ENCODE peak calls at places on chromosomes 7 and 10, in six cellular contexts. D is IMR-90, J is neuronal stem cell, G is H9, A is mesenchymal stem cell, U is H1. S is an unnamed sample.
A peak's percentile ranks its signal among the peaks of the same experiment; 100 is the strongest.

GRCh38 chr10:67079126-67079525 is 153.3 kb downstream of the LRRTM3 start:
- DNase-seq in A (no peak), J (no peak), D (no peak), U (no peak), G (no peak), S (no peak)

GRCh38 chr7:139899328-139900020 is 70.4 kb downstream of the TBXAS1 start:
- DNase-seq in D (no peak), A (no peak), J (no peak), G (no peak), U (no peak), S (no peak)

GRCh38 chr7:55083206-55083605 is 64.4 kb downstream of the EGFR start:
- DNase-seq in D (peak; percentile 70), U (no peak), G (no peak), A (peak; percentile 83), J (no peak), S (no peak)

GRCh38 chr7:41134242-41134872 is 568.5 kb downstream of the INHBA start:
- DNase-seq in G (no peak), J (no peak), D (peak; percentile 55), A (peak; percentile 70), U (no peak), S (peak; percentile 58)

GRCh38 chr10:32961892-32962369 is 3.9 kb upstream of the ITGB1 start:
- DNase-seq in D (peak; percentile 93), G (no peak), A (peak; percentile 89), U (no peak), J (no peak), S (peak; percentile 91)

GRCh38 chr10:60714242-60714641 is 64.0 kb upstream of the CDK1 start:
- DNase-seq in G (no peak), U (no peak), J (no peak), D (no peak), A (no peak), S (no peak)

GRCh38 chr10:46253076-46254006 is 33.5 kb upstream of the ANTXRL start:
- DNase-seq in G (no peak), U (no peak), A (no peak), D (no peak), J (no peak), S (no peak)

GRCh38 chr7:37916017-37916672 is 472 bp downstream of the SFRP4 start:
- DNase-seq in A (no peak), G (peak; percentile 64), U (no peak), D (no peak), J (peak; percentile 2), S (no peak)

GRCh38 chr7:126605553-126605952 is 647.2 kb downstream of the GRM8 start:
- DNase-seq in D (no peak), A (no peak), G (no peak), U (no peak), J (no peak), S (no peak)

GRCh38 chr7:73831656-73832579 is 1.1 kb downstream of the CLDN4 start:
- DNase-seq in J (no peak), A (no peak), G (peak; percentile 95), U (no peak), D (no peak), S (peak; percentile 87)

GRCh38 chr7:30710669-30711068 is 28.4 kb upstream of the CRHR2 start:
- DNase-seq in J (no peak), A (no peak), U (no peak), G (no peak), D (no peak), S (no peak)

GRCh38 chr10:61592581-61592980 is 70.1 kb upstream of the CABCOCO1 start:
- DNase-seq in J (no peak), A (no peak), G (peak; percentile 47), U (no peak), D (no peak), S (peak; percentile 7)

GRCh38 chr7:74656421-74656910 is 1.1 kb upstream of the GTF2I start:
- DNase-seq in G (peak; percentile 41), D (no peak), J (no peak), A (peak; percentile 35), U (no peak), S (no peak)

GRCh38 chr7:24601600-24601999 is 28.3 kb downstream of the PALS2 start:
- DNase-seq in A (no peak), U (no peak), G (no peak), J (no peak), D (no peak), S (no peak)

GRCh38 chr10:96651998-96652431 is 65.2 kb upstream of the TM9SF3 start:
- DNase-seq in G (no peak), D (no peak), A (no peak), U (no peak), J (no peak), S (no peak)

GRCh38 chr7:70614237-70614984 is 517.5 kb upstream of the GALNT17 start:
- DNase-seq in G (no peak), A (peak; percentile 47), J (no peak), D (peak; percentile 30), U (no peak), S (no peak)

GRCh38 chr7:155490697-155491628 is 33.0 kb downstream of the EN2 start:
- DNase-seq in G (peak; percentile 75), A (no peak), J (no peak), D (no peak), U (no peak), S (no peak)

GRCh38 chr7:25116621-25117020 is 8.4 kb downstream of the CYCS start:
- DNase-seq in A (no peak), J (no peak), U (no peak), G (no peak), D (peak; percentile 19), S (no peak)

DNA sequence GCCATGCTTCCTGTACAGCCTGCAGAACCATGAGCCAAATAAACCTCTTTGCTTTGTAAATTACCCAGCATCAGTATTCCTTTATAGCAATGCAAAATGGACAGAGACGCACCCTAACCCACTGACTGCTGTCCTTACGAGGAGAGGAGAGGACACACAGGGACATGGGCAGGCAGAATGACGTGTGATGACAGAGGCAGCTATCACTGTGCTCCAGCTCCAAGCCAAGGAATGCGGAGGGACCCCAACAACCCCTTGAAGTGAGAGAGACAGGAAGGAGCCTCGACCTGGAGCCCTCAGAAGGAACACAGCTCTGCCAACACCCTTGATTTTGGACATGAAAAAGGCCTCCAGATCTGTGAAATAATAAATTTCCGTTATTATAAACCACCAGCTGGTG is 46.6 kb upstream of the EBF3 start:
- DNase-seq in G (no peak), U (no peak), D (no peak), A (no peak), J (no peak), S (no peak)
- H4K91ac ChIP-seq in G (no peak overlapping the region), U (no peak overlapping the region), D (no peak overlapping the region), A (no peak overlapping the region), J (no peak overlapping the region), S (no peak overlapping the region)

DNA sequence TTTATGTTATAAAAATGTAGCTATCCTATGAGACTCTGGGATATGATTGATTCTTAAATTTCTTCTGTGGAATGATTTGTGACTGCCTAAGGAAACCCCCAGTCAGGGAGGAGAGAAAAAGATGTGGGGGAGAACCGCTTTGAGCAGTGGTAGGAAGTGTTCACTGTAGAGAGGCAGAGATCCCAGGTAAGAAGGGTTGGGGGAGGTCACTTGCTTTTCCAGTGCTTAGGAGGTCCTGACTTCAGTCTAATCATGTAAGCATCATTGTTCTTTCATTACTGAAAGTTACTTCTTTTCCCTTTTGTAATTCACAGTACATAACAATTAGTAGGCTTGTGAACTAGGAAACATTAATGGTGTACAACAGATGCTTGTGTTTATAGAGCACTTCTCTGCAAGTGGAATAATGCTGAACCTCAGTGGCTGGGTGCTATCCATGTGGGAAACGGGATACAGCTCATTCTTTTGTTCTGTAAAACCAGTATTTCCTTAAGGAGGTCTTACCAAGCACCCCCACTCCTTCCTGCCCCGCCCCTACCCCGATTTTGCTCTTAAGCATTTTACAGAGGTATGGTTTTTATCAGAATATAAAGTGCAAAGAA is 165.4 kb downstream of the ST7 start:
- DNase-seq in U (peak; percentile 10), D (no peak), A (no peak), J (no peak), G (no peak), S (no peak)
- H4K91ac ChIP-seq in U (no peak overlapping the region), D (peak overlapping the region; percentile 57), A (no peak overlapping the region), J (no peak overlapping the region), G (no peak overlapping the region), S (no peak overlapping the region)

GRCh38 chr7:97119747-97120146 is 2.2 kb downstream of the SDHAF3 start:
- DNase-seq in U (no peak), J (no peak), A (no peak), G (no peak), D (no peak), S (no peak)

GRCh38 chr7:97116308-97116707 is 1.2 kb upstream of the SDHAF3 start:
- DNase-seq in U (no peak), D (no peak), A (no peak), G (no peak), J (no peak), S (no peak)

GRCh38 chr7:97117035-97117371 is 495 bp upstream of the SDHAF3 start:
- DNase-seq in D (no peak), U (no peak), A (no peak), J (no peak), G (no peak), S (no peak)

GRCh38 chr7:97118306-97118917 is 914 bp downstream of the SDHAF3 start:
- DNase-seq in G (no peak), D (no peak), J (no peak), A (peak; percentile 22), U (no peak), S (no peak)

DNA sequence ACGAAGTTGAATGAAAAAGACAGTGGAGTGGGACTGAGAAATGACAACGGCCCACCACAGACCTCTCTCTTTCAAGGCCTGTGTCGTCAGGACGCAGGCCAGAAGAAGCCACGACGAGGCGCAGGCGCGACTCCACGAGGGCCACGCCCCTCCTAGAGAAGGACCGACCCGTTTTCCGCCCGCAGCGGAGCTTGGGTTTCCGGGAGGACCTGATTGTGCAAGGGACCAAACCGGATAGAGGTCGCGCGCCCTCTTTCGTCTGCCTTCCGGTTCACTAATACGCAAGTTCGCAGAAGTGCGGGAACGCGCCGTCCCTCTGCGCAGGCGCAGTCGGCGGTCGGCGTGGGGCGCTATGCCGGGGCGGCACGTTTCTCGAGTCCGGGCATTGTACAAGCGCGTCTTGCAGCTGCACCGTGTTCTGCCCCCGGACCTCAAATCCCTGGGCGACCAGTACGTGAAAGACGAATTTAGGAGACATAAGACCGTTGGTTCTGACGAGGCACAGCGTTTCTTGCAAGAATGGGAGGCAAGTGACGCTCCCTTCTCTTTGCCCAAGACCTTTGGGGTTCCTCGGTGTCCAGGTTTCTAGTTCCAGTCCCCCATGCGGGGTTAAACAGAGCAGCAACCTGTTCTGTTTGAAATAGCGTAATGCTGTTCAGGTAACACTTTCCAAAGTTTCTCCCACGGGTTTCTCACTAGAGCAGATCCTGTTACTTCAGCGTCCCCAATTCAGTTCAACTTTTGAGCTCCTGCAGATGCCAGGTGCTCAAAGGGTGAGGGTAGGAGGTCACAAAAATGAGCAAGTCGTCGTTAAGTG is at the start of gene SDHAF3:
- DNase-seq in U (peak; percentile 99), A (peak; percentile 98), D (peak; percentile 97), J (peak; percentile 97), G (peak; percentile 99), S (peak; percentile 99)
- H4K91ac ChIP-seq in U (peak within 1 kb of the TSS; percentile 58), A (no peak within 1 kb of the TSS), D (peak within 1 kb of the TSS; percentile 71), J (no peak within 1 kb of the TSS), G (no peak within 1 kb of the TSS), S (peak within 1 kb of the TSS; percentile 51)

GRCh38 chr10:8416755-8417154 is 362.3 kb downstream of the GATA3 start:
- DNase-seq in D (no peak), G (no peak), J (no peak), U (no peak), A (no peak), S (no peak)

GRCh38 chr10:8417631-8418030 is 363.1 kb downstream of the GATA3 start:
- DNase-seq in D (no peak), G (no peak), J (no peak), U (no peak), A (peak; percentile 28), S (no peak)

GRCh38 chr10:8412541-8412940 is 358.1 kb downstream of the GATA3 start:
- DNase-seq in U (no peak), A (no peak), D (no peak), J (no peak), G (no peak), S (peak; percentile 77)

GRCh38 chr10:8418631-8419030 is 364.1 kb downstream of the GATA3 start:
- DNase-seq in J (no peak), U (no peak), D (peak; percentile 23), G (no peak), A (peak; percentile 56), S (peak; percentile 44)

GRCh38 chr10:8416192-8416701 is 361.8 kb downstream of the GATA3 start:
- DNase-seq in D (no peak), U (no peak), J (no peak), A (no peak), G (no peak), S (no peak)
- H4K91ac ChIP-seq in D (no peak overlapping the region), U (no peak overlapping the region), J (no peak overlapping the region), A (no peak overlapping the region), G (no peak overlapping the region), S (no peak overlapping the region)